ENCODE peak calls at places on chromosome 21, in eight cellular contexts. V is A549; M is fibroblast of lung; N is fibroblast of mammary gland; P is CD8-positive, alpha-beta T cell; Z is PC-9; R is AG04450; C is GM12865. J is an unnamed sample.

GRCh38 chr21:42161957-42162681 is 56.8 kb upstream of the ABCG1 start:
- DNase-seq in V (no peak), M (peak), N (peak), P (no peak), Z (no peak), R (no peak), C (no peak), J (no peak)

GRCh38 chr21:45004481-45005263 is 64.8 kb downstream of the SLX9 start:
- DNase-seq in V (no peak), M (peak), N (peak), P (no peak), Z (no peak), R (no peak), C (no peak), J (no peak)

GRCh38 chr21:15063081-15063820 is 1.5 kb downstream of the NRIP1 start:
- DNase-seq in V (no peak), M (peak), N (no peak), P (no peak), Z (no peak), R (no peak), C (no peak), J (no peak)

GRCh38 chr21:43191971-43192370 is 23.2 kb downstream of the CRYAA start:
- DNase-seq in V (no peak), M (no peak), N (no peak), P (no peak), Z (no peak), R (no peak), C (no peak), J (no peak)

GRCh38 chr21:44880762-44881585 is 7.5 kb upstream of the PTTG1IP start:
- DNase-seq in V (no peak), M (peak), N (peak), P (no peak), Z (peak), R (no peak), C (peak), J (no peak)

GRCh38 chr21:28833181-28833580 is 159.5 kb downstream of the LTN1 start:
- DNase-seq in V (no peak), M (no peak), N (no peak), P (no peak), Z (peak), R (no peak), C (no peak), J (no peak)

GRCh38 chr21:17925000-17925610 is 105.9 kb upstream of the C21orf91 start:
- DNase-seq in V (peak), M (peak), N (peak), P (no peak), Z (peak), R (peak), C (peak), J (peak)

GRCh38 chr21:25944672-25945213 is 210.0 kb downstream of the GABPA start:
- DNase-seq in V (no peak), M (no peak), N (no peak), P (no peak), Z (no peak), R (no peak), C (no peak), J (no peak)

GRCh38 chr21:45441431-45442255 is 36.7 kb downstream of the COL18A1 start:
- DNase-seq in V (no peak), M (no peak), N (no peak), P (no peak), Z (no peak), R (no peak), C (no peak), J (no peak)

GRCh38 chr21:29320021-29320420 is 21.3 kb downstream of the BACH1 start:
- DNase-seq in V (no peak), M (no peak), N (peak), P (no peak), Z (no peak), R (no peak), C (no peak), J (no peak)

GRCh38 chr21:45291613-45292398 is 4.1 kb upstream of the POFUT2 start:
- DNase-seq in V (no peak), M (no peak), N (no peak), P (no peak), Z (no peak), R (no peak), C (no peak), J (peak)

GRCh38 chr21:42461881-42462877 is 33.8 kb downstream of the RSPH1 start:
- DNase-seq in V (no peak), M (no peak), N (no peak), P (no peak), Z (no peak), R (no peak), C (no peak), J (no peak)

GRCh38 chr21:35096959-35097358 is 47.9 kb upstream of the RUNX1 start:
- DNase-seq in V (no peak), M (no peak), N (peak), P (no peak), Z (no peak), R (no peak), C (no peak), J (no peak)

GRCh38 chr21:42939581-42940413 is 14.4 kb upstream of the ERVH48-1 start:
- DNase-seq in V (peak), M (peak), N (peak), P (no peak), Z (peak), R (peak), C (no peak), J (no peak)

GRCh38 chr21:28252923-28253322 is 739.8 kb downstream of the LTN1 start:
- DNase-seq in V (no peak), M (no peak), N (no peak), P (no peak), Z (no peak), R (no peak), C (no peak), J (no peak)

GRCh38 chr21:29716753-29717152 is 223.0 kb downstream of the GRIK1 start:
- DNase-seq in V (no peak), M (no peak), N (no peak), P (no peak), Z (no peak), R (no peak), C (no peak), J (no peak)

GRCh38 chr21:43362928-43363314 is 64.0 kb downstream of the SIK1 start:
- DNase-seq in V (no peak), M (peak), N (no peak), P (no peak), Z (no peak), R (no peak), C (no peak), J (no peak)

GRCh38 chr21:34962586-34963222 is 86.4 kb downstream of the RUNX1 start:
- DNase-seq in V (no peak), M (no peak), N (no peak), P (no peak), Z (no peak), R (no peak), C (no peak), J (no peak)

DNA sequence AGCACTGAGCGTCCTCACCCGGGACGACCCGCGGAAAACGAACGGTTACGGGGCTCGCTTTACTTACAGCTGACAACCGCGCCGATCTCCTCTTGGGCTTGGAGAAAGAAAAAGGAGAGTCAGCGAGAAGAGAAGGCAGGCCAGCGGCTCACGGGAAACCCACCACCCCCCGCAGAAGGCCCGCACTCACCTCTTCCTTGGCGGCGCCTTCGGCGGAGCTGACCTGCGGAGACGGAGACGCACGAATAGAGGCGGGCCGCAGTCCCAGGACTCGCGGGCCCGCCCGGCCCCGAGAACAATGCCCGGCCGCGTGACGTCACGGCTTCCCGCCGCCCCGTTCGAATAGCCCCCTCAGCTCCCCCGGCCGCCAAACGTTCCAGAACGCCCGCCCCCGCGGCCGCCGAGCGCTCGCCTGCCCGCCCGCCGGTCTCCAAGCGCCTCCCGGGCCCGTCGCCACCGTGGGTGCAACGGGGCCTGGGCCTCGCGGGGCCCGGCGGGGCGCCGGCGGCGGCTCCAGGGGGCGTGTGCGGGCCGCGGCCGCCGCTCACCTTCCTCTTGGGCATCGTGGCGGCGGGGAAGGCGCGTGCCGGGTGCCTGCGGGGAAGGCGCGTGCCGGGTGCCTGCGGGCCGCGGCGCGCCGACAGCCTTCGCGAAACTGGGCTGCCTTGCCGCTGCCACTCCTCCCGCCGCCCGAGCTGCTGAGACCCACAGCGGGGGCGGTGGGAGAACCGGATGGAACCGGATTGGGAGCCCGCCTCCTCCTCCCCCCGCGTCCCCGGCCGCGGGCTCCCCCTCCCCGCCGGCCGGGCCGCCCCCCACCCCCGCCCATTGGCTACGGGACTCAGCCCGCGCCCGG is at the start of gene HMGN1:
- DNase-seq in V (peak), M (peak), N (peak), P (peak), Z (peak), R (peak), C (peak), J (peak)
- TF ChIP-seq CTCF in V (no peak), M (no peak), N (no peak), P (no peak), Z (no peak), R (no peak), C (no peak), J (no peak)

GRCh38 chr21:31203371-31204054 is 140.5 kb downstream of the TIAM1 start:
- DNase-seq in V (no peak), M (peak), N (peak), P (no peak), Z (no peak), R (no peak), C (no peak), J (no peak)
- TF ChIP-seq CTCF in V (no peak), M (no peak), N (no peak), P (no peak), Z (no peak), R (no peak), C (no peak), J (no peak)

GRCh38 chr21:37424987-37425386 is 58.4 kb downstream of the DYRK1A start:
- DNase-seq in V (no peak), M (no peak), N (no peak), P (no peak), Z (no peak), R (no peak), C (no peak), J (no peak)

GRCh38 chr21:37423103-37423502 is 56.5 kb downstream of the DYRK1A start:
- DNase-seq in V (no peak), M (no peak), N (no peak), P (no peak), Z (no peak), R (no peak), C (no peak), J (no peak)

GRCh38 chr21:37421306-37421705 is 54.7 kb downstream of the DYRK1A start:
- DNase-seq in V (no peak), M (no peak), N (no peak), P (no peak), Z (no peak), R (no peak), C (no peak), J (no peak)

GRCh38 chr21:37419228-37419906 is 52.8 kb downstream of the DYRK1A start:
- DNase-seq in V (no peak), M (no peak), N (no peak), P (no peak), Z (no peak), R (no peak), C (no peak), J (no peak)

DNA sequence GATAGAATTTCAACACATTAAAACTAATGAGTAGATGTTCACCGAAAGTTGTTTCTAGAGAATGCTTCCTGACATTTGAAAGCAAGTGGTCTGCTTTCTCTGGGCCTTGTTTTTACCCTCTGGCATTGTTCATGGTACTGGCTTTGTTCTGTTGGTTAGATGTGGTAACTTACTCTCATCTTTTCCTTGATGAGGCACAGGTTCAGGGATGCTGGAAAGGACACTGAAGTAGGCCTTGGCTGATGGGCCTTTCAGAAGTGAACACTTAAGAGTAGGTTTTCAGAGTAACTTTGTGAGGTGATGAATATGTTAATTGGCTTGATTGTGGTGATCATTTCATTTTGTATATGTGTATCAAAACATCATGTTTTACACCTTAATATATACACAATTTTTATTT is 55.8 kb downstream of the DYRK1A start:
- DNase-seq in V (no peak), M (no peak), N (no peak), P (no peak), Z (no peak), R (no peak), C (no peak), J (no peak)
- TF ChIP-seq CTCF in V (no peak), M (no peak), N (no peak), P (no peak), Z (no peak), R (no peak), C (no peak), J (no peak)

GRCh38 chr21:41068411-41069304 is 99.3 kb upstream of the BACE2 start:
- DNase-seq in V (peak), M (peak), N (peak), P (peak), Z (no peak), R (peak), C (peak), J (peak)
- TF ChIP-seq CTCF in V (peak), M (peak), N (peak), P (peak), Z (peak), R (peak), C (peak), J (peak)

GRCh38 chr21:41048636-41049035 is 119.3 kb upstream of the BACE2 start:
- DNase-seq in V (no peak), M (no peak), N (no peak), P (no peak), Z (no peak), R (no peak), C (no peak), J (no peak)

GRCh38 chr21:41043008-41043407 is 125.0 kb upstream of the BACE2 start:
- DNase-seq in V (no peak), M (no peak), N (no peak), P (no peak), Z (no peak), R (no peak), C (no peak), J (no peak)

GRCh38 chr21:41048141-41048540 is 119.8 kb upstream of the BACE2 start:
- DNase-seq in V (no peak), M (peak), N (no peak), P (no peak), Z (no peak), R (no peak), C (no peak), J (no peak)

GRCh38 chr21:41045534-41046268 is 122.3 kb upstream of the BACE2 start:
- DNase-seq in V (no peak), M (no peak), N (no peak), P (no peak), Z (no peak), R (no peak), C (peak), J (peak)
- TF ChIP-seq CTCF in V (no peak), M (no peak), N (no peak), P (no peak), Z (peak), R (no peak), C (peak), J (peak)

GRCh38 chr21:31566061-31566460 is 93.4 kb upstream of the SOD1 start:
- DNase-seq in V (no peak), M (no peak), N (peak), P (no peak), Z (no peak), R (no peak), C (no peak), J (no peak)
- TF ChIP-seq CTCF in V (no peak), M (peak), N (peak), P (no peak), Z (no peak), R (no peak), C (no peak), J (peak)

DNA sequence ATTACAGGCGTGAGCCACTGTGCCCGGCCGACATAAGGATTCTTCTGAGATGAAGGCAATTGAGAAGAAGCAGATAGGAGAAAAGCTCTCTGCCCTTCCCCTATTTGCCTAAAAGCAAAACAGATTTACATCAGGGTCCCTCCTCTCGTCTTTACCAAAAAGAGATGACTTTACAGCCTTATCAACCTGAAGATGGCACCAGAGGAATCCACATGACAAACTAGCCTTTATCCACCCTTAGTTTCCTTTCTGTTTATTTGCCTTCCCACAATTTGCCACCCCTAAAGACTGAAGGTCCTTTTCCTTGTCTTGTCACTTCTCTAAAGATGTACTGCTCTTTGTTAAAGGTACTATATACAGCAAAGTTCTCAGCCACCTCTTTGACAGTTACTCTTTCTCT is 70.7 kb upstream of the KRTAP19-8 start:
- DNase-seq in V (no peak), M (peak), N (peak), P (no peak), Z (no peak), R (no peak), C (peak), J (no peak)
- TF ChIP-seq CTCF in V (no peak), M (peak), N (peak), P (peak), Z (no peak), R (no peak), C (no peak), J (no peak)

GRCh38 chr21:26965567-26966359 is 1.1 kb downstream of the ADAMTS5 start:
- DNase-seq in V (no peak), M (peak), N (peak), P (no peak), Z (no peak), R (no peak), C (no peak), J (peak)
- TF ChIP-seq CTCF in V (no peak), M (peak), N (peak), P (no peak), Z (no peak), R (peak), C (no peak), J (peak)

GRCh38 chr21:33488936-33489335 is 2.6 kb downstream of the DNAJC28 start:
- DNase-seq in V (no peak), M (no peak), N (no peak), P (no peak), Z (no peak), R (no peak), C (no peak), J (no peak)

GRCh38 chr21:33492571-33492970 is 1.1 kb upstream of the DNAJC28 start:
- DNase-seq in V (no peak), M (no peak), N (peak), P (no peak), Z (no peak), R (no peak), C (no peak), J (no peak)

GRCh38 chr21:33487996-33488395 is 3.5 kb downstream of the DNAJC28 start:
- DNase-seq in V (no peak), M (no peak), N (no peak), P (no peak), Z (no peak), R (no peak), C (no peak), J (no peak)

GRCh38 chr21:33491373-33492102 is at the start of gene DNAJC28:
- DNase-seq in V (peak), M (peak), N (peak), P (peak), Z (peak), R (peak), C (peak), J (peak)

GRCh38 chr21:33490991-33491372 is 534 bp downstream of the DNAJC28 start:
- DNase-seq in V (no peak), M (peak), N (peak), P (no peak), Z (no peak), R (no peak), C (no peak), J (no peak)
- TF ChIP-seq CTCF in V (no peak), M (no peak), N (no peak), P (no peak), Z (no peak), R (no peak), C (no peak), J (no peak)

GRCh38 chr21:33479679-33480480 is at the start of gene TMEM50B:
- DNase-seq in V (peak), M (peak), N (peak), P (peak), Z (peak), R (peak), C (peak), J (peak)

GRCh38 chr21:33480481-33481103 is 818 bp upstream of the TMEM50B start:
- DNase-seq in V (no peak), M (no peak), N (no peak), P (no peak), Z (no peak), R (no peak), C (no peak), J (no peak)

GRCh38 chr21:33478182-33478581 is 1.6 kb downstream of the TMEM50B start:
- DNase-seq in V (no peak), M (no peak), N (no peak), P (no peak), Z (no peak), R (no peak), C (no peak), J (no peak)

GRCh38 chr21:33477066-33477465 is 2.7 kb downstream of the TMEM50B start:
- DNase-seq in V (no peak), M (no peak), N (no peak), P (no peak), Z (no peak), R (no peak), C (no peak), J (no peak)

GRCh38 chr21:33478858-33479678 is 706 bp downstream of the TMEM50B start:
- DNase-seq in V (no peak), M (peak), N (peak), P (peak), Z (no peak), R (no peak), C (peak), J (peak)
- TF ChIP-seq CTCF in V (no peak), M (peak), N (no peak), P (no peak), Z (no peak), R (peak), C (peak), J (no peak)